ENCODE peak calls at places on chromosomes 12 and 14, in eight cellular contexts. T, W, B, O, N, I, F and Y are unnamed samples.

GRCh38 chr12:98587084-98587483 is 6.4 kb upstream of the SLC25A3 start:
- DNase-seq in T (no peak), W (peak), B (no peak), O (no peak), N (no peak), I (no peak), F (no peak), Y (peak)

GRCh38 chr14:65241125-65241752 is 138.9 kb upstream of the MAX start:
- DNase-seq in T (no peak), W (no peak), B (no peak), O (no peak), N (no peak), I (no peak), F (no peak), Y (no peak)

GRCh38 chr12:99959549-99960170 is 25.1 kb downstream of the ANKS1B start:
- DNase-seq in T (peak), W (no peak), B (peak), O (no peak), N (no peak), I (no peak), F (no peak), Y (no peak)

GRCh38 chr12:49200882-49201594 is 12.2 kb upstream of the TUBA1A start:
- DNase-seq in T (peak), W (peak), B (peak), O (no peak), N (no peak), I (peak), F (no peak), Y (no peak)

GRCh38 chr14:28754209-28754985 is 12.2 kb upstream of the FOXG1 start:
- DNase-seq in T (no peak), W (peak), B (peak), O (peak), N (no peak), I (no peak), F (no peak), Y (no peak)

GRCh38 chr14:68796418-68797101 is 3.7 kb upstream of the ZFP36L1 start:
- DNase-seq in T (no peak), W (no peak), B (no peak), O (no peak), N (no peak), I (no peak), F (no peak), Y (no peak)

GRCh38 chr12:4810219-4810671 is 90.0 kb downstream of the GALNT8 start:
- DNase-seq in T (no peak), W (no peak), B (no peak), O (no peak), N (no peak), I (no peak), F (no peak), Y (no peak)

GRCh38 chr12:116092162-116092561 is 185.3 kb downstream of the MED13L start:
- DNase-seq in T (no peak), W (no peak), B (no peak), O (no peak), N (no peak), I (no peak), F (no peak), Y (no peak)

GRCh38 chr12:19431407-19432308 is 7.6 kb upstream of the AEBP2 start:
- DNase-seq in T (peak), W (no peak), B (peak), O (no peak), N (no peak), I (peak), F (peak), Y (no peak)

GRCh38 chr14:61322799-61323290 is 1.5 kb downstream of the PRKCH start:
- DNase-seq in T (no peak), W (no peak), B (peak), O (no peak), N (no peak), I (no peak), F (no peak), Y (no peak)

GRCh38 chr12:121454921-121455320 is 55.0 kb downstream of the RNF34 start:
- DNase-seq in T (no peak), W (no peak), B (no peak), O (no peak), N (no peak), I (no peak), F (no peak), Y (no peak)

GRCh38 chr12:70798016-70798768 is 122.3 kb downstream of the PTPRR start:
- DNase-seq in T (no peak), W (no peak), B (no peak), O (no peak), N (no peak), I (no peak), F (no peak), Y (no peak)

GRCh38 chr12:19397534-19397933 is 41.8 kb upstream of the AEBP2 start:
- DNase-seq in T (no peak), W (no peak), B (no peak), O (no peak), N (no peak), I (no peak), F (no peak), Y (no peak)

GRCh38 chr12:65609359-65609771 is 214.9 kb upstream of the HMGA2 start:
- DNase-seq in T (peak), W (no peak), B (peak), O (no peak), N (no peak), I (peak), F (peak), Y (no peak)

GRCh38 chr14:74240794-74241610 is 1.8 kb downstream of the VSX2 start:
- DNase-seq in T (no peak), W (no peak), B (peak), O (peak), N (no peak), I (no peak), F (no peak), Y (no peak)

GRCh38 chr12:50740307-50740706 is 23.6 kb upstream of the ATF1 start:
- DNase-seq in T (no peak), W (no peak), B (no peak), O (no peak), N (no peak), I (no peak), F (no peak), Y (no peak)

GRCh38 chr12:42135264-42135814 is 9.3 kb downstream of the GXYLT1 start:
- DNase-seq in T (peak), W (no peak), B (no peak), O (no peak), N (no peak), I (no peak), F (no peak), Y (no peak)

GRCh38 chr12:17802657-17803641 is 287.0 kb downstream of the RERGL start:
- DNase-seq in T (no peak), W (no peak), B (no peak), O (no peak), N (no peak), I (no peak), F (no peak), Y (no peak)

GRCh38 chr12:54383041-54383609 is 1.4 kb downstream of the ZNF385A start:
- DNase-seq in T (peak), W (no peak), B (peak), O (no peak), N (no peak), I (peak), F (peak), Y (no peak)

GRCh38 chr12:113002676-113003075 is 24.4 kb downstream of the OAS2 start:
- DNase-seq in T (no peak), W (no peak), B (no peak), O (no peak), N (no peak), I (no peak), F (no peak), Y (no peak)

GRCh38 chr12:27998170-27999110 is 25.9 kb upstream of the PTHLH start:
- DNase-seq in T (no peak), W (no peak), B (no peak), O (no peak), N (no peak), I (no peak), F (no peak), Y (no peak)

GRCh38 chr12:77058740-77059139 is 6.6 kb downstream of the E2F7 start:
- DNase-seq in T (peak), W (no peak), B (no peak), O (no peak), N (no peak), I (no peak), F (no peak), Y (no peak)

GRCh38 chr12:23140710-23141109 is 515.7 kb downstream of the ETNK1 start:
- DNase-seq in T (peak), W (no peak), B (peak), O (no peak), N (no peak), I (no peak), F (no peak), Y (no peak)

GRCh38 chr12:47949441-47950341 is 13.7 kb upstream of the TMEM106C start:
- DNase-seq in T (peak), W (peak), B (peak), O (peak), N (peak), I (peak), F (peak), Y (peak)

GRCh38 chr12:80821513-80822000 is 104.8 kb downstream of the MYF5 start:
- DNase-seq in T (no peak), W (peak), B (no peak), O (no peak), N (no peak), I (no peak), F (no peak), Y (no peak)

GRCh38 chr14:32230695-32231280 is 27.7 kb upstream of the RNU6-8 start:
- DNase-seq in T (peak), W (no peak), B (no peak), O (no peak), N (no peak), I (peak), F (peak), Y (no peak)

GRCh38 chr12:113829212-113829611 is 136.9 kb downstream of the RBM19 start:
- DNase-seq in T (no peak), W (no peak), B (no peak), O (no peak), N (no peak), I (no peak), F (no peak), Y (no peak)

GRCh38 chr12:92827836-92828431 is 101.2 kb downstream of the EEA1 start:
- DNase-seq in T (peak), W (peak), B (peak), O (peak), N (no peak), I (peak), F (no peak), Y (no peak)

GRCh38 chr12:120234643-120235368 is 30.7 kb downstream of the PXN start:
- DNase-seq in T (peak), W (peak), B (peak), O (peak), N (no peak), I (peak), F (peak), Y (no peak)

DNA sequence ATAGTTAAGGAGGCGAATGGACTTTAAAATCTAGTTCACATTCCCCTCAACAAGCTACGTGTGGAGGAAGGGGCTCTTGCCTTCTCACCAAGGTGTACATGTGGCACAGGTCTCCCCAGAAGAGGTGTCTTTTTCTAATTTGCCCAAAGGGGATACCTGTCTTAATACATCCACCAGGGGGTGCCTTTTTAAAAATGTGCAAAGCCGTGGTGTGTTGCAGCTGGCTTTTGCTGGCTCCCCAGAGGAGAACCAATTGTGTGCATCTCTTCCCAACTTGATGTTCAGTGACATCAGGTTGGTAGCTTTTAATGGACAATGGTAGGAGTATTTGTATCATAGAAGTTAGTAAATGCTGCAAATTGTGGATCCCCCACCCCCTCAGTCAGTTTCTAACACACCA is 33.8 kb downstream of the CREBL2 start:
- DNase-seq in T (peak), W (peak), B (peak), O (no peak), N (no peak), I (no peak), F (no peak), Y (no peak)
- TF ChIP-seq CTCF in T (peak), W (peak), B (peak), O (peak), N (peak), I (peak), F (peak), Y (peak)

DNA sequence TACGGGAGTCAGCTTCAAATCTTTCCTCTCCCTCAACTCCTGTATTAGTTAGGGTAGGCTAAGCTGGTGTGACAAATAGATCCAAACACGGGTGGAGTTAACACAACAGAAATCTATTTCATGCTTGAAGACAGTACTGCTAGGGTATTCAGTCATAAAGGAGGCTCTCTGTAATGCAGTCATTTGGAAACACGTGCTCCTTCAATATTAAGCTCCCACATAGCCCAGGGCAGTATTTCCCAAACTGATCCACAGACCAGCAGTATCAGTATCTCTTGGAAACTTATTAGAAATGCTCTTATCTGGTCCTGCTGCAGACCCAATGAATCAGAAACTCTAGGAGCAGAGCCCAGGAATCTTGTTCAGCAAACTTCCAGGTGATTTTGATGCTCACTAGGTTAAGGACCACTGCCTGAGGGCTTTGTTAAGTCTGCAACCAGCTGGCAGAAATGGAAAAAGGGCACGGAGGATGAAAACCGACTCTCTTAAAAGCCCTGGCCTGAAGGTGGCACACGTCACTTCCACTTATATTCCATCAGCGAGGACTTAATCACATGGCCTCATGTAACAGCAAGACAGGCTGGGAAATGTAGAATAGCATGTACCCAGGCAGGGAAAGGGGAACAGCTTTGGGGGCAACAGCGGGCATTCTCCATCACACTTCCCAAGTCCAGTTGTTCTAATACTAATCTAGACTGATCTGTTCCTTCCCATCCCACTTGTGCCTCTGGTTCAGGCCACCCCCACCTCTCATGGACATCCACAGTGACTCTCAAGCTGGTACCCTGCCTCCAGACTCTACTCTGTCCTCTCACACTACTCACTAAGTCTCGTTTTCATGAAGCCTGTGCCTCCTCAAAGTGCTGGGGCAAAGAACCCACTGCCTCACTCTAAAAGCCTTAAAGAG is 38.2 kb upstream of the RIC8B start:
- DNase-seq in T (no peak), W (peak), B (no peak), O (no peak), N (no peak), I (no peak), F (no peak), Y (no peak)
- TF ChIP-seq CTCF in T (no peak), W (peak), B (no peak), O (no peak), N (no peak), I (no peak), F (no peak), Y (no peak)

GRCh38 chr14:89549381-89550102 is 132.5 kb upstream of the FOXN3 start:
- DNase-seq in T (peak), W (no peak), B (no peak), O (no peak), N (no peak), I (no peak), F (no peak), Y (no peak)
- TF ChIP-seq CTCF in T (no peak), W (no peak), B (no peak), O (no peak), N (no peak), I (no peak), F (no peak), Y (no peak)

GRCh38 chr12:51970904-51971646 is 19.6 kb downstream of the ACVR1B start:
- DNase-seq in T (peak), W (peak), B (peak), O (peak), N (peak), I (no peak), F (no peak), Y (no peak)
- TF ChIP-seq CTCF in T (peak), W (peak), B (peak), O (peak), N (peak), I (peak), F (peak), Y (peak)

DNA sequence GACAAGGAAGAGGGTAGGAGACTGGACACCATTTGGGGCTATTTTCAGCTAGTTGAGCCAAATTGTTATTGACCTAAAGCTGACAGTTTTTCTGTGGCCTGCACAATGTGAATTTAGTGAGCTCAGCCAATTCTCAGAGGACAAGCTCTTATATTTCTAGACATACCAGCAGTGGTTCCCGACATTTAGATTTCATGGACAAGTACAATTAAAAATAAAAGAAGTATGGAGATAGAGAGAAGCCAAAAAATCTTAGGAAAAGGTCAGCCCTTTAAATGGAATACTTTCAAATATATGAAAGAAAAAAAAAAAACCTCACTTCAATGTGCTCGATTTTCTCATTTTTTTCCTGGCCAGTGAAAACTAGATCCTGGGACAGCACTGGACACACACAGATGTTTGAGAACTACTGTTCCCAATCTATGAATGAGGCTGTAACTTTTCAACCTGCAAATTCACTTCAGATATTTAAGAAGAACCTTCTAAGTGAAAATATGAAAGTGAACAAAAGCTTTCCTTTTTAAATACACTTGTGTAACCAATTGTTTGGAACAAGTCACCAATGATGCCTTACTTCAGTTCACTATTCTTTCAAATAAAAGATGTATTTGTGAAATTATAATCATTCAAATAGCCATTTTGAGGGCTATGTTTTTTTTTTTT is 109.5 kb downstream of the SLC38A1 start:
- DNase-seq in T (no peak), W (no peak), B (no peak), O (no peak), N (no peak), I (no peak), F (no peak), Y (no peak)
- TF ChIP-seq CTCF in T (no peak), W (no peak), B (no peak), O (no peak), N (no peak), I (no peak), F (no peak), Y (no peak)

DNA sequence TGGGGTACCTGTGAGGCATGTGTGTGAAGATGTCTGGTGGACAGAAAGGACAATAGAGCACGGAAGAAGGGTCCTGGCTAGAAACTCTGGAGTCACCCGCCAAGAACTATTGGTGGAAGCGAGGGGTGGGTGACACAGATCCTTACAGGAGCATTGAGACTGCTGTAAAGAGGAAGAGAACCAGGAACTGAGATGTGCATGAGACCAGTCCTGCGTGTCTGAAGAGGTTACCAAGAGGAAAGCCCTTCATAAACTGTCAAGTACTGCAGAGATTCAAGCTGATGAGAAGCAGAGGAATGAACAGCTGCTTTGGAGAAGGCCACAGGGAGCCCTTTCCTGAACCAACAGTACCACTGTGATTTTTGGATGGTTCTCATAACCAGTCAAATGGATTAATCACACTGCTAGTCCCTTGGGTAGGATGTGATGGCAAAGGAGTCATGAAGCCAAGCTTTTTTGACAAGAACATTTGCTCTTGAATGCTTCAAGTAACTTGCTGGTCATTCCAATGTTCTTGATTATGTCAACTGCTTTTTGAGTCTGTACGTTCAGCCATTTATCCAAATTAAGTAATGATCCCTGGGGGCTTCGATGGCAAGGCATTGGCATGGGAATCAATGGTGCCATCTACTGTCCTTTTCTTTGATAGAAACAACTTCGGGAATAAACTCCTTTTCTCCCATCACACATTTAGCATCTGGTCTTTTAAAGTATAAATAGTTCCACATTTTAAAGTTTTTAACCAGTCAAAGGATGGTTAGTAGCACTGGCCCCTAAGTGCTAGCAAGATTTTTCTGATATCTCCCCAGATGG is 42.9 kb downstream of the GPR135 start:
- DNase-seq in T (no peak), W (peak), B (peak), O (no peak), N (no peak), I (no peak), F (no peak), Y (no peak)
- TF ChIP-seq CTCF in T (no peak), W (peak), B (peak), O (no peak), N (no peak), I (peak), F (no peak), Y (peak)

GRCh38 chr12:123761841-123762714 is at the start of gene DNAH10:
- DNase-seq in T (peak), W (peak), B (peak), O (peak), N (peak), I (no peak), F (no peak), Y (no peak)
- TF ChIP-seq CTCF in T (no peak), W (no peak), B (no peak), O (peak), N (peak), I (peak), F (peak), Y (peak)

GRCh38 chr12:93943766-93944165 is 204.6 kb upstream of the PLXNC1 start:
- DNase-seq in T (peak), W (no peak), B (no peak), O (no peak), N (no peak), I (peak), F (no peak), Y (no peak)
- TF ChIP-seq CTCF in T (no peak), W (no peak), B (no peak), O (no peak), N (no peak), I (peak), F (no peak), Y (no peak)